ENCODE peak calls at places on chromosome 11, in five cellular contexts. J is cardiac muscle cell, T is A549, I is pancreas, L is heart left ventricle. Z is an unnamed sample.
A peak's percentile ranks its signal among the peaks of the same experiment; 100 is the strongest.

GRCh38 chr11:82796970-82797594 is 63.4 kb upstream of the FAM181B start:
- DNase-seq in J (peak; percentile 27), T (no peak), I (no peak), L (peak; percentile 22), Z (no peak)

GRCh38 chr11:76792505-76793264 is 9.5 kb downstream of the TSKU start:
- DNase-seq in J (no peak), T (no peak), I (no peak), L (no peak), Z (no peak)

GRCh38 chr11:21774212-21774611 is 418.7 kb upstream of the ANO5 start:
- DNase-seq in J (no peak), T (no peak), I (no peak), L (peak; percentile 43), Z (no peak)

GRCh38 chr11:102345923-102346322 is 1.1 kb upstream of the BIRC2 start:
- DNase-seq in J (no peak), T (peak; percentile 37), I (no peak), L (no peak), Z (no peak)

GRCh38 chr11:124108158-124108557 is 7.1 kb upstream of the VWA5A start:
- DNase-seq in J (peak; percentile 7), T (peak; percentile 29), I (no peak), L (no peak), Z (no peak)

GRCh38 chr11:129943036-129943435 is 47.7 kb upstream of the NFRKB start:
- DNase-seq in J (no peak), T (no peak), I (no peak), L (no peak), Z (no peak)

GRCh38 chr11:134665571-134666268 is 253.7 kb upstream of the B3GAT1 start:
- DNase-seq in J (no peak), T (no peak), I (no peak), L (no peak), Z (no peak)

GRCh38 chr11:111911563-111912401 is at the start of gene CRYAB:
- DNase-seq in J (peak; percentile 66), T (peak; percentile 49), I (peak; percentile 61), L (peak; percentile 89), Z (no peak)

GRCh38 chr11:48170840-48171233 is 45.8 kb upstream of the OR4B1 start:
- DNase-seq in J (no peak), T (no peak), I (no peak), L (no peak), Z (no peak)

GRCh38 chr11:65590240-65590738 is 5.3 kb downstream of the KCNK7 start:
- DNase-seq in J (no peak), T (no peak), I (no peak), L (no peak), Z (no peak)

GRCh38 chr11:128299132-128299726 is 288.1 kb downstream of the ETS1 start:
- DNase-seq in J (no peak), T (no peak), I (no peak), L (no peak), Z (no peak)

GRCh38 chr11:48037709-48038468 is 57.5 kb downstream of the PTPRJ start:
- DNase-seq in J (no peak), T (no peak), I (no peak), L (no peak), Z (no peak)

GRCh38 chr11:17972987-17973386 is 39.9 kb downstream of the SERGEF start:
- DNase-seq in J (peak; percentile 80), T (peak; percentile 62), I (no peak), L (peak; percentile 58), Z (peak; percentile 79)

GRCh38 chr11:65431452-65432132 is 9.0 kb downstream of the NEAT1 start:
- DNase-seq in J (no peak), T (peak; percentile 36), I (no peak), L (peak; percentile 13), Z (no peak)

GRCh38 chr11:11117730-11118129 is 235.3 kb downstream of the CSNK2A3 start:
- DNase-seq in J (peak; percentile 20), T (no peak), I (no peak), L (no peak), Z (no peak)

GRCh38 chr11:3671334-3672254 is at the start of gene CHRNA10:
- DNase-seq in J (peak; percentile 2), T (no peak), I (no peak), L (no peak), Z (no peak)

GRCh38 chr11:11555228-11555627 is 66.6 kb downstream of the GALNT18 start:
- DNase-seq in J (peak; percentile 12), T (no peak), I (peak; percentile 24), L (peak; percentile 71), Z (no peak)

GRCh38 chr11:125626381-125626950 is 1.5 kb downstream of the CHEK1 start:
- DNase-seq in J (peak; percentile 64), T (no peak), I (no peak), L (no peak), Z (no peak)

GRCh38 chr11:62919898-62920640 is 1.1 kb downstream of the CHRM1 start:
- DNase-seq in J (peak; percentile 52), T (no peak), I (no peak), L (no peak), Z (no peak)

GRCh38 chr11:841981-842369 is 354 bp downstream of the POLR2L start:
- DNase-seq in J (no peak), T (no peak), I (no peak), L (no peak), Z (no peak)

DNA sequence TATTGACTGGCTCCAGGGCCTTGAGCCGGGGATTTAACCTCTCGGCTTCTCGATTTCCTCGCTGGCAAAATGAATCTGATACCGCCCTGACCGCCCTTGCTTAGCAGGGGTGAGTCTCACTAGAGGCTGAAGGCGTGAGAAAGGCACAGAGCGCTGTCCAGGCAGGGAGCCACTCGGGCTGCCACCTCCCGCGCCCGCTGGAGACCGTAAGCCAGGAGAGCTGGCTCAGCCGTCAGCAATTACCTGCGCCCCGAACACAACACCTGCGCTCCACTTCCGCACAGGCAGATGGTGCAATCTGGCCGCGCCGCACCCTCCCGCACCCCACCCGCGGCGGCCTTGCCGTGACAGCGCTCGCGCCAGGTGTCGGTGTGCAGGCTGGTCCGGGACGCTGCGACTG is 65.5 kb downstream of the BUD13 start:
- DNase-seq in J (no peak), T (no peak), I (peak; percentile 79), L (no peak), Z (no peak)
- H3K4me3 ChIP-seq in J (no peak overlapping the region), T (no peak overlapping the region), I (no peak overlapping the region), L (no peak overlapping the region), Z (no peak overlapping the region)

DNA sequence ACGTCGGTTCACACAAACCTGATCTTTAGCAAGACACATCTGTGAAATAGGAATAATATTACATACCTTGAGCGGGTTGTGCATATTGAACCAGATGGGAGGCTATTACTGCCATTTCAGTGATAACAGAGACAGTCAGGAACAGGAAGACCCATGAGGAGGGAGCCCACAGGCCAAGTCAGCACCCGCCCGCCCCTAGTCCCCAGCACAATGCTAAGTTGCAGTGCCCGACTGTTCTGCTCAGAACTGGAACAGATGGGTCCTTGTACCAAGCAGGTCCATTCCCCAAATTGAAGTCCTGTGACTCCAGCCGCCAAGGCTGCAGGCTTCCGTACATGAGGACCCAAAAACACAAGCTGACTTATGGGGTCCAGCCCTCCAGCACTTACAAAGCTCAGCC is 9.3 kb downstream of the CXCR5 start:
- DNase-seq in J (no peak), T (no peak), I (no peak), L (no peak), Z (no peak)
- H3K27ac ChIP-seq in J (no peak overlapping the region), T (no peak overlapping the region), I (peak overlapping the region; percentile 69), L (no peak overlapping the region), Z (no peak overlapping the region)

DNA sequence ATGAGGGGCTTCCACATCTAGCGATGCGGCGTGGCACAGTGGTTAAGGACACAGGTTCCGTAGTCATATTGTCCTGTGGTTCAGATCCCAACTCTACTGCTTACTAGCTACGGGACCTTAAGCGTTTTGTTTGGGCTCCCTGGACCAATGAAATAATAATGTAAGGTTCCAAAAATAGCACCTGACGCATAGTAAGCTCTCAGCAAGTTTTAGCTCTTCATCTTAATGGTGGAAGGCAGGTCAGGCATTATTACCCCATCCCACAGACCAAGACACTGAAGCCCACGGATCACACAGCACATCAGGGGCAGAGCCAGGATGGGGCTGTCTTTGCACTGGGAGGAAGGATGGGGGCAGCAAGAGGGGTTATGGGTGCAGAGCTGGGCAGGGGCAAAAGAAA is 13.0 kb downstream of the DNAJB13 start:
- DNase-seq in J (no peak), T (no peak), I (no peak), L (no peak), Z (no peak)
- H3K4me3 ChIP-seq in J (no peak overlapping the region), T (no peak overlapping the region), I (no peak overlapping the region), L (no peak overlapping the region), Z (no peak overlapping the region)

DNA sequence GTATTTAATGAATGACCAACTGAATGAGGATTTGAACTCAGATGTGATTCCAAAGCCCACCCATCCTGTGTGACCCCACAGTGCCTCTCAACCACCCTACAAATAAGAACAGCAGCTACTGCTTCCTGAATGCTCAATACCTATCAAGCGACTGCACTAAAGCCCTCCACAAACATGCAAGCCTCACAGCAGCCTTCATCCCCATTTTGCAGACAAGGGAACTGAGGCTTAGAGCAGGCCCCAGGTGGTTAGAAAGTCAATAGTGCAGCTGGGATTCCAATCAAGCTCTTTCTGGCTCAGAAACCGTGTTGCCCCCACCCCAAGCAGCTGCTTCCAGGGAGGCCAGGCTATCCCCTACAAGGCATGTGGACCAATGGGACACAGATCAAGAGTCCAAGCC is 57.2 kb downstream of the SMCO4 start:
- DNase-seq in J (no peak), T (no peak), I (no peak), L (no peak), Z (no peak)
- H3K27ac ChIP-seq in J (peak overlapping the region; percentile 67), T (no peak overlapping the region), I (no peak overlapping the region), L (no peak overlapping the region), Z (no peak overlapping the region)

GRCh38 chr11:114171257-114172054 is 111.9 kb downstream of the ZBTB16 start:
- DNase-seq in J (peak; percentile 58), T (no peak), I (peak; percentile 79), L (peak; percentile 83), Z (no peak)
- H3K4me3 ChIP-seq in J (no peak overlapping the region), T (no peak overlapping the region), I (no peak overlapping the region), L (no peak overlapping the region), Z (no peak overlapping the region)

GRCh38 chr11:75440960-75441803 is 8.2 kb upstream of the KLHL35 start:
- DNase-seq in J (no peak), T (no peak), I (no peak), L (no peak), Z (no peak)
- H3K27ac ChIP-seq in J (no peak overlapping the region), T (no peak overlapping the region), I (no peak overlapping the region), L (no peak overlapping the region), Z (no peak overlapping the region)

Z was measured in iPS DF 6.9.